ENCODE peak calls at places on chromosomes 12 and 14, in four cellular contexts. One of them, this sample, is unnamed. For H3K36me3, the result is how much of the 10 kb centered on the place peaks cover.

GRCh38 chr12:110538869-110539622 is 36.9 kb downstream of the RAD9B start:
- DNase-seq in left ventricle myocardium inferior: no peak
- DNase-seq in mammary epithelial cell: no peak
- DNase-seq in heart right ventricle: no peak
- DNase-seq in this sample: no peak

GRCh38 chr12:6923003-6923732 is 4.6 kb upstream of the ATN1 start:
- DNase-seq in left ventricle myocardium inferior: no peak
- DNase-seq in mammary epithelial cell: no peak
- DNase-seq in heart right ventricle: no peak
- DNase-seq in this sample: no peak

GRCh38 chr14:28609228-28609828 is 157.3 kb upstream of the FOXG1 start:
- DNase-seq in left ventricle myocardium inferior: no peak
- DNase-seq in mammary epithelial cell: peak
- DNase-seq in heart right ventricle: peak
- DNase-seq in this sample: peak

GRCh38 chr12:80837342-80837978 is 100.3 kb downstream of the LIN7A start:
- DNase-seq in left ventricle myocardium inferior: no peak
- DNase-seq in mammary epithelial cell: peak
- DNase-seq in heart right ventricle: peak
- DNase-seq in this sample: peak

GRCh38 chr12:113400362-113400761 is 3.3 kb downstream of the SDS start:
- DNase-seq in left ventricle myocardium inferior: no peak
- DNase-seq in mammary epithelial cell: no peak
- DNase-seq in heart right ventricle: no peak
- DNase-seq in this sample: no peak

GRCh38 chr14:77086017-77086727 is 11.9 kb upstream of the CIPC start:
- DNase-seq in left ventricle myocardium inferior: no peak
- DNase-seq in mammary epithelial cell: peak
- DNase-seq in heart right ventricle: no peak
- DNase-seq in this sample: no peak

GRCh38 chr12:110543252-110543959 is 39.7 kb downstream of the PPTC7 start:
- DNase-seq in left ventricle myocardium inferior: peak
- DNase-seq in mammary epithelial cell: peak
- DNase-seq in heart right ventricle: peak
- DNase-seq in this sample: no peak

GRCh38 chr12:25653487-25654175 is 100.5 kb upstream of the LMNTD1 start:
- DNase-seq in left ventricle myocardium inferior: no peak
- DNase-seq in mammary epithelial cell: peak
- DNase-seq in heart right ventricle: peak
- DNase-seq in this sample: no peak

GRCh38 chr14:72236629-72237028 is 304.4 kb downstream of the RGS6 start:
- DNase-seq in left ventricle myocardium inferior: peak
- DNase-seq in mammary epithelial cell: no peak
- DNase-seq in heart right ventricle: no peak
- DNase-seq in this sample: no peak

GRCh38 chr14:103058209-103059055 is 1.1 kb upstream of the CDC42BPB start:
- DNase-seq in left ventricle myocardium inferior: no peak
- DNase-seq in mammary epithelial cell: no peak
- DNase-seq in heart right ventricle: no peak
- DNase-seq in this sample: no peak

GRCh38 chr14:54572316-54572715 is 5.4 kb downstream of the SAMD4A start:
- DNase-seq in left ventricle myocardium inferior: no peak
- DNase-seq in mammary epithelial cell: peak
- DNase-seq in heart right ventricle: no peak
- DNase-seq in this sample: no peak

GRCh38 chr14:75969891-75970290 is 11.9 kb downstream of the TGFB3 start:
- DNase-seq in left ventricle myocardium inferior: no peak
- DNase-seq in mammary epithelial cell: no peak
- DNase-seq in heart right ventricle: no peak
- DNase-seq in this sample: no peak

GRCh38 chr12:110619534-110619953 is 5.6 kb downstream of the TCTN1 start:
- DNase-seq in left ventricle myocardium inferior: no peak
- DNase-seq in mammary epithelial cell: peak
- DNase-seq in heart right ventricle: no peak
- DNase-seq in this sample: no peak

GRCh38 chr12:52701281-52701680 is 2.0 kb downstream of the KRT77 start:
- DNase-seq in left ventricle myocardium inferior: no peak
- DNase-seq in mammary epithelial cell: no peak
- DNase-seq in heart right ventricle: no peak
- DNase-seq in this sample: no peak

GRCh38 chr12:68863109-68863770 is 55.3 kb downstream of the MDM2 start:
- DNase-seq in left ventricle myocardium inferior: no peak
- DNase-seq in mammary epithelial cell: no peak
- DNase-seq in heart right ventricle: no peak
- DNase-seq in this sample: no peak

GRCh38 chr12:13288501-13288900 is 92.0 kb downstream of the EMP1 start:
- DNase-seq in left ventricle myocardium inferior: no peak
- DNase-seq in mammary epithelial cell: no peak
- DNase-seq in heart right ventricle: no peak
- DNase-seq in this sample: no peak

GRCh38 chr12:13289644-13290285 is 93.2 kb downstream of the EMP1 start:
- DNase-seq in left ventricle myocardium inferior: no peak
- DNase-seq in mammary epithelial cell: peak
- DNase-seq in heart right ventricle: no peak
- DNase-seq in this sample: no peak

GRCh38 chr12:13293086-13293485 is 96.6 kb downstream of the EMP1 start:
- DNase-seq in left ventricle myocardium inferior: no peak
- DNase-seq in mammary epithelial cell: no peak
- DNase-seq in heart right ventricle: no peak
- DNase-seq in this sample: no peak

GRCh38 chr12:13283867-13284266 is 87.3 kb downstream of the EMP1 start:
- DNase-seq in left ventricle myocardium inferior: no peak
- DNase-seq in mammary epithelial cell: no peak
- DNase-seq in heart right ventricle: no peak
- DNase-seq in this sample: no peak

GRCh38 chr12:13288937-13289643 is 92.6 kb downstream of the EMP1 start:
- DNase-seq in left ventricle myocardium inferior: no peak
- DNase-seq in mammary epithelial cell: no peak
- DNase-seq in heart right ventricle: no peak
- DNase-seq in this sample: no peak
- H3K4me3 ChIP-seq in left ventricle myocardium inferior: no peak
- H3K4me3 ChIP-seq in mammary epithelial cell: no peak
- H3K4me3 ChIP-seq in heart right ventricle: no peak
- H3K4me3 ChIP-seq in this sample: no peak

DNA sequence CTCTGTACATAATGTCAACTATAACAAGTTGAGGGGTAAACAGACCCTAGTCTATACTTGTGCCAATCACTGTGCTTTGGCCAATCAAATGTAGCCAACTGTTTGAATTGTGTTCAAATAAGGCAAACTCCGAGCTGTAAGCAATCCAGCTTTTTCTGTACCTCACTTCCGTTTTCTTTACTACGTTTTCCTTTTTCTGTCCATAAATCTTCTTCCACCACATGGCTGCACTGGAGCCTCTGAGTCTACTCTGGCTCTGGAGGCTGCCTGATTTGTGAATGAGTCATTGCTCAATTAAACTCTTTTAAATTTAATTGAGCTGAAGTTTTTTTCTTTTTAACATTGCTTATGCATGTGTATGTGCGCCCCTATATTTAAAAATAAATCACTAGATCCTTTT is 29.7 kb downstream of the CLEC1A start:
- DNase-seq in left ventricle myocardium inferior: no peak
- DNase-seq in mammary epithelial cell: no peak
- DNase-seq in heart right ventricle: no peak
- DNase-seq in this sample: no peak
- TF ChIP-seq CTCF in left ventricle myocardium inferior: no peak
- TF ChIP-seq CTCF in mammary epithelial cell: no peak
- TF ChIP-seq CTCF in heart right ventricle: no peak
- TF ChIP-seq CTCF in this sample: no peak

DNA sequence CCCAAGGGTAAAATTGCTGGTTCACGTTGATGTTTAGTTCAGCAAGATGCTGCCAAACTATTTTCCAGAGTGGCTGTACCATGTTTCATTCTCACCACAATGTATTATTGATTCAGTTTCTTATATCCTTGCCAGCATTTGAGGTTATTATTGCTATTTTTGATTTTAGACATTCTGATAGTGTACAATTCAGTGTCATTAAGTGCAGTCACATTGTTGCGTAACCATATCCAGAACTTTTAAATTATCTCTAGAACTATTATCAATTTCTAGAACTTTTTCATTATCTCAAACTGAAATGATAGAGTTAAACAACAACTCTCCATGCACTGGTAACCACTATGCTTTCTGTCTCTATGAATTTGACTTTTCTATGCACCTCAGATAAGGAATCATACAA is 10.7 kb upstream of the TBC1D15 start:
- DNase-seq in left ventricle myocardium inferior: no peak
- DNase-seq in mammary epithelial cell: no peak
- DNase-seq in heart right ventricle: no peak
- DNase-seq in this sample: no peak
- H3K36me3 ChIP-seq in left ventricle myocardium inferior: under half
- H3K36me3 ChIP-seq in mammary epithelial cell: under half
- H3K36me3 ChIP-seq in heart right ventricle: under half
- H3K36me3 ChIP-seq in this sample: under half

GRCh38 chr12:104218935-104219334 is 3.4 kb downstream of the TXNRD1 start:
- DNase-seq in left ventricle myocardium inferior: no peak
- DNase-seq in mammary epithelial cell: peak
- DNase-seq in heart right ventricle: no peak
- DNase-seq in this sample: no peak

GRCh38 chr12:104213952-104214351 is 1.6 kb upstream of the TXNRD1 start:
- DNase-seq in left ventricle myocardium inferior: no peak
- DNase-seq in mammary epithelial cell: no peak
- DNase-seq in heart right ventricle: no peak
- DNase-seq in this sample: no peak

GRCh38 chr12:104216461-104217058 is 981 bp downstream of the TXNRD1 start:
- DNase-seq in left ventricle myocardium inferior: no peak
- DNase-seq in mammary epithelial cell: no peak
- DNase-seq in heart right ventricle: no peak
- DNase-seq in this sample: no peak

GRCh38 chr12:104212516-104212915 is 3.1 kb upstream of the TXNRD1 start:
- DNase-seq in left ventricle myocardium inferior: no peak
- DNase-seq in mammary epithelial cell: no peak
- DNase-seq in heart right ventricle: no peak
- DNase-seq in this sample: no peak

DNA sequence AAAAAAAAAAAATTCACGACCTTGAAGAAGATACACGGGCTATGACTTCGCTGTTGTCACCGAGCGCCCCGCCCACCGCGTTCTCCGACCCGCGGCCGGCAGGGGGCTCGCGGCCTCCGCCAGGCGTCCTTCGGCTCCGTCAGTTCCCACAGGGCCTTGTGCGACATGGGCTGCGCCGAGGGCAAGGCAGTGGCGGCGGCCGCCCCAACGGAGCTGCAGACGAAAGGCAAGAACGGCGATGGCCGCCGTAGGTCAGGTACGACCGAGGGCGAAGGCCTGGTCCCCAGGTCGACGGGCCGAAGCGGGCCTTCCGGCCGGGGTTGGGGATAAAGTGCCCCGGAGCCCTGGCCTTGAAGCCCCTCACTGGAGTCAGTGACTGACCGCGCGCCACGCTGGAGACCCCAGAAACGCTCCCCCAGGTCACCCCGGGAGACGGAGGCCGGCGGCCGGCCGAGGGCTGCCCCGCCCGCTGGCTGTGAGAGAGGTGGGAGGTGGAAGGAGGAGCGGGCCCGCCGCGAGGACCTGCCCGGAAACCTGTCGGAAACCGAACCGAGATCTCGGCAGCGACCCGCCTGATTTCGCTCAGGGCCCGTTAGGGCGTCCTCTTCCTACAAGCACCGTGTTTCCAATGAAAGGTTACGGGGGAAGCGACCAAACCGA is at the start of gene TXNRD1:
- DNase-seq in left ventricle myocardium inferior: peak
- DNase-seq in mammary epithelial cell: peak
- DNase-seq in heart right ventricle: peak
- DNase-seq in this sample: no peak
- H3K4me3 ChIP-seq in left ventricle myocardium inferior: peak
- H3K4me3 ChIP-seq in mammary epithelial cell: peak
- H3K4me3 ChIP-seq in heart right ventricle: peak
- H3K4me3 ChIP-seq in this sample: peak

GRCh38 chr12:56373515-56373914 is 10.9 kb upstream of the APOF start:
- DNase-seq in left ventricle myocardium inferior: no peak
- DNase-seq in mammary epithelial cell: no peak
- DNase-seq in heart right ventricle: no peak
- DNase-seq in this sample: no peak
- TF ChIP-seq CTCF in left ventricle myocardium inferior: no peak
- TF ChIP-seq CTCF in mammary epithelial cell: no peak
- TF ChIP-seq CTCF in heart right ventricle: no peak
- TF ChIP-seq CTCF in this sample: no peak

GRCh38 chr12:131740626-131741025 is 29.7 kb downstream of the SFSWAP start:
- DNase-seq in left ventricle myocardium inferior: no peak
- DNase-seq in mammary epithelial cell: no peak
- DNase-seq in heart right ventricle: no peak
- DNase-seq in this sample: no peak
- H3K36me3 ChIP-seq in left ventricle myocardium inferior: half or more
- H3K36me3 ChIP-seq in mammary epithelial cell: under half
- H3K36me3 ChIP-seq in heart right ventricle: under half
- H3K36me3 ChIP-seq in this sample: under half

DNA sequence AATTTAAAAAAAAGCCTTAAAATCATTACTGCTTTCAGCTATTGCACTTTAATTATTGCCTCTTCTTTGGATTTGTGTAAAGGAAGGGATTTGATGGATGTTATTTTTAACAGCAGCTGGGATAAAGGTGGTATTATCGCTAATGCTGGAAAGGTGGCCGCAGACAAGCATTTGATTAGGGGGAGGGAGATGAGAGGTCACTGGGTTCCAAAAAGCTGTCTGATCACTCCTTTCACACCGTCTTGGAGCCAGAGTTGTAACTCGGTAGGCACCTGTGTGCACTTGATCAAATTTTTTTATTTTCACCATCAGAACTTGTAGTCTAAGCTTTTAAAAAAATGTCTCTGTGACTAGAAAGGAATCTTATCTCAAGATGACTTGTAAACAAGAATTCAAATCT is 99.8 kb downstream of the AKAP6 start:
- DNase-seq in left ventricle myocardium inferior: no peak
- DNase-seq in mammary epithelial cell: no peak
- DNase-seq in heart right ventricle: no peak
- DNase-seq in this sample: no peak
- H3K4me3 ChIP-seq in left ventricle myocardium inferior: peak
- H3K4me3 ChIP-seq in mammary epithelial cell: no peak
- H3K4me3 ChIP-seq in heart right ventricle: peak
- H3K4me3 ChIP-seq in this sample: no peak

GRCh38 chr12:100646896-100647295 is 73.4 kb downstream of the GAS2L3 start:
- DNase-seq in left ventricle myocardium inferior: no peak
- DNase-seq in mammary epithelial cell: no peak
- DNase-seq in heart right ventricle: no peak
- DNase-seq in this sample: no peak

GRCh38 chr12:100656141-100656540 is 82.7 kb downstream of the GAS2L3 start:
- DNase-seq in left ventricle myocardium inferior: no peak
- DNase-seq in mammary epithelial cell: no peak
- DNase-seq in heart right ventricle: no peak
- DNase-seq in this sample: no peak

GRCh38 chr12:100651108-100651507 is 77.6 kb downstream of the GAS2L3 start:
- DNase-seq in left ventricle myocardium inferior: no peak
- DNase-seq in mammary epithelial cell: no peak
- DNase-seq in heart right ventricle: no peak
- DNase-seq in this sample: no peak

GRCh38 chr12:100652488-100652887 is 79.0 kb downstream of the GAS2L3 start:
- DNase-seq in left ventricle myocardium inferior: no peak
- DNase-seq in mammary epithelial cell: no peak
- DNase-seq in heart right ventricle: no peak
- DNase-seq in this sample: no peak

DNA sequence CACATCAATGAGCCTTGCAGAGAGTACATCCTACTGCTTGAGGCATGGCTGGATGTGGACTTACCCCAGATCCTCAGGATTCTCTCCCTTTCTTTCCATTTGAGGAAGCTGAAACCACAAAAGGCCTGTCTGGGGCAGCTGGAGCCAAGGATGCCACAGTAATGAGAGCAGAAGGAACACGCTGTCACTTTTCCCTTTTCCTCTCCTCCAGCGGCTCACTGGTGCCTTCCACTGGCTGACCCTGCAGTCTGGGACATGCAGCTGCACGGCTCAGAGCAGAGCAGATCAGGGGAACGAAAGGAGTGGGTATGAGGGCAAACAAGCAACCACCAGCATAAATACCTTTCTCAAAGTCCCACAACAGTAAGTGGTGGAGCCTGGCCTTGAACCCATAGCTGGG is 78.2 kb downstream of the GAS2L3 start:
- DNase-seq in left ventricle myocardium inferior: no peak
- DNase-seq in mammary epithelial cell: no peak
- DNase-seq in heart right ventricle: no peak
- DNase-seq in this sample: no peak
- TF ChIP-seq CTCF in left ventricle myocardium inferior: no peak
- TF ChIP-seq CTCF in mammary epithelial cell: no peak
- TF ChIP-seq CTCF in heart right ventricle: no peak
- TF ChIP-seq CTCF in this sample: no peak